ENCODE peak calls at places on chromosomes 3 and 15, in eight cellular contexts. X, N, D, Z, I, V, L and G are unnamed samples.

GRCh38 chr3:21542656-21543379 is 208.2 kb downstream of the ZNF385D start:
- DNase-seq in X (no peak), N (no peak), D (no peak), Z (no peak), I (no peak), V (no peak), L (no peak), G (no peak)

GRCh38 chr3:188469228-188469885 is 315.4 kb downstream of the LPP start:
- DNase-seq in X (no peak), N (peak; percentile 72), D (no peak), Z (no peak), I (no peak), V (no peak), L (no peak), G (no peak)

GRCh38 chr3:126418256-126418530 is 23.5 kb downstream of the CFAP100 start:
- DNase-seq in X (no peak), N (no peak), D (no peak), Z (no peak), I (no peak), V (no peak), L (no peak), G (no peak)

GRCh38 chr15:40909662-40910625 is 15.7 kb downstream of the VPS18 start:
- DNase-seq in X (no peak), N (no peak), D (no peak), Z (no peak), I (no peak), V (no peak), L (no peak), G (no peak)

GRCh38 chr3:69959581-69959980 is 40.0 kb upstream of the SAMMSON start:
- DNase-seq in X (no peak), N (no peak), D (no peak), Z (no peak), I (no peak), V (no peak), L (no peak), G (no peak)

GRCh38 chr15:78810377-78811123 is 714 bp downstream of the ADAMTS7 start:
- DNase-seq in X (no peak), N (peak; percentile 24), D (peak; percentile 63), Z (no peak), I (no peak), V (peak; percentile 73), L (no peak), G (no peak)

GRCh38 chr15:66922608-66923007 is 142.8 kb upstream of the SMAD3 start:
- DNase-seq in X (no peak), N (no peak), D (no peak), Z (no peak), I (no peak), V (no peak), L (no peak), G (no peak)

GRCh38 chr3:45145223-45145622 is 955 bp downstream of the CDCP1 start:
- DNase-seq in X (no peak), N (no peak), D (no peak), Z (no peak), I (peak; percentile 31), V (no peak), L (no peak), G (no peak)

GRCh38 chr15:95259513-95259912 is 1028.2 kb downstream of the MCTP2 start:
- DNase-seq in X (peak; percentile 47), N (peak; percentile 86), D (peak; percentile 65), Z (peak; percentile 71), I (peak; percentile 82), V (peak; percentile 75), L (peak; percentile 36), G (peak; percentile 22)

GRCh38 chr3:94272030-94272429 is 209.2 kb downstream of the NSUN3 start:
- DNase-seq in X (no peak), N (peak; percentile 2), D (no peak), Z (no peak), I (no peak), V (no peak), L (no peak), G (no peak)

GRCh38 chr3:81789686-81790085 is 28.2 kb upstream of the GBE1 start:
- DNase-seq in X (no peak), N (no peak), D (no peak), Z (no peak), I (peak; percentile 48), V (no peak), L (no peak), G (no peak)

GRCh38 chr3:114538211-114538610 is 244.4 kb downstream of the TIGIT start:
- DNase-seq in X (no peak), N (no peak), D (no peak), Z (no peak), I (no peak), V (no peak), L (no peak), G (no peak)

GRCh38 chr3:188389711-188390346 is 235.9 kb downstream of the LPP start:
- DNase-seq in X (no peak), N (no peak), D (peak; percentile 31), Z (no peak), I (peak; percentile 64), V (no peak), L (no peak), G (no peak)

GRCh38 chr15:27770769-27771554 is 328.2 kb downstream of the OCA2 start:
- DNase-seq in X (no peak), N (no peak), D (no peak), Z (no peak), I (no peak), V (no peak), L (no peak), G (no peak)

GRCh38 chr3:108036984-108037741 is 53.7 kb downstream of the CD47 start:
- DNase-seq in X (no peak), N (peak; percentile 9), D (no peak), Z (no peak), I (no peak), V (no peak), L (no peak), G (no peak)

GRCh38 chr3:188749010-188749617 is 422.7 kb upstream of the TPRG1 start:
- DNase-seq in X (peak; percentile 50), N (no peak), D (peak; percentile 53), Z (peak; percentile 15), I (peak; percentile 94), V (no peak), L (peak; percentile 37), G (no peak)

GRCh38 chr15:77181305-77182074 is 110.6 kb upstream of the TSPAN3 start:
- DNase-seq in X (no peak), N (no peak), D (no peak), Z (no peak), I (peak; percentile 42), V (no peak), L (no peak), G (no peak)

GRCh38 chr15:29067949-29068348 is 182.2 kb downstream of the APBA2 start:
- DNase-seq in X (no peak), N (no peak), D (no peak), Z (no peak), I (no peak), V (no peak), L (no peak), G (no peak)

GRCh38 chr3:9028134-9028533 is 64.9 kb upstream of the RAD18 start:
- DNase-seq in X (no peak), N (peak; percentile 74), D (peak; percentile 83), Z (no peak), I (no peak), V (peak; percentile 85), L (no peak), G (peak; percentile 83)

GRCh38 chr15:75454471-75455418 is 3.3 kb upstream of the SIN3A start:
- DNase-seq in X (peak; percentile 5), N (peak; percentile 28), D (peak; percentile 33), Z (no peak), I (peak; percentile 88), V (peak; percentile 81), L (peak; percentile 80), G (peak; percentile 84)

GRCh38 chr15:75785771-75786563 is 57.3 kb upstream of the UBE2Q2 start:
- DNase-seq in X (no peak), N (no peak), D (peak; percentile 9), Z (no peak), I (no peak), V (peak; percentile 44), L (peak; percentile 60), G (no peak)

GRCh38 chr15:99324082-99324620 is 72.9 kb downstream of the LRRC28 start:
- DNase-seq in X (no peak), N (peak; percentile 97), D (no peak), Z (peak; percentile 21), I (no peak), V (no peak), L (no peak), G (no peak)

GRCh38 chr15:78739996-78740903 is 71.0 kb downstream of the ADAMTS7 start:
- DNase-seq in X (peak; percentile 55), N (no peak), D (peak; percentile 79), Z (peak; percentile 67), I (peak; percentile 92), V (peak; percentile 61), L (peak; percentile 52), G (no peak)

GRCh38 chr3:194251891-194252560 is 99.1 kb downstream of the CPN2 start:
- DNase-seq in X (no peak), N (no peak), D (no peak), Z (no peak), I (no peak), V (peak; percentile 16), L (no peak), G (no peak)